ENCODE peak calls at places on chromosomes 1 and 21, in nine cellular contexts. One of them, this sample, is unnamed.

GRCh38 chr21:31011412-31011811 is 26.9 kb downstream of the KRTAP19-8 start:
- DNase-seq in mammary epithelial cell: no peak
- DNase-seq in A549: no peak
- DNase-seq in lower lobe of right lung: no peak
- DNase-seq in aorta: no peak
- DNase-seq in heart left ventricle: no peak
- DNase-seq in cardiac muscle cell: no peak
- DNase-seq in colonic mucosa: no peak
- DNase-seq in endodermal cell: no peak
- DNase-seq in this sample: no peak

GRCh38 chr1:221663321-221663720 is 78.6 kb downstream of the DUSP10 start:
- DNase-seq in mammary epithelial cell: peak
- DNase-seq in A549: no peak
- DNase-seq in lower lobe of right lung: no peak
- DNase-seq in aorta: no peak
- DNase-seq in heart left ventricle: no peak
- DNase-seq in cardiac muscle cell: peak
- DNase-seq in colonic mucosa: no peak
- DNase-seq in endodermal cell: no peak
- DNase-seq in this sample: no peak

GRCh38 chr21:25370311-25370744 is 237.0 kb downstream of the MRPL39 start:
- DNase-seq in mammary epithelial cell: peak
- DNase-seq in A549: no peak
- DNase-seq in lower lobe of right lung: no peak
- DNase-seq in aorta: no peak
- DNase-seq in heart left ventricle: no peak
- DNase-seq in cardiac muscle cell: peak
- DNase-seq in colonic mucosa: no peak
- DNase-seq in endodermal cell: peak
- DNase-seq in this sample: no peak

GRCh38 chr1:30707412-30708360 is 15.7 kb downstream of the MATN1 start:
- DNase-seq in mammary epithelial cell: peak
- DNase-seq in A549: peak
- DNase-seq in lower lobe of right lung: peak
- DNase-seq in aorta: peak
- DNase-seq in heart left ventricle: peak
- DNase-seq in cardiac muscle cell: peak
- DNase-seq in colonic mucosa: peak
- DNase-seq in endodermal cell: peak
- DNase-seq in this sample: peak

GRCh38 chr1:101239095-101240040 is 2.5 kb downstream of the S1PR1 start:
- DNase-seq in mammary epithelial cell: no peak
- DNase-seq in A549: no peak
- DNase-seq in lower lobe of right lung: no peak
- DNase-seq in aorta: no peak
- DNase-seq in heart left ventricle: peak
- DNase-seq in cardiac muscle cell: no peak
- DNase-seq in colonic mucosa: no peak
- DNase-seq in endodermal cell: no peak
- DNase-seq in this sample: no peak

GRCh38 chr1:77583483-77583882 is 99.0 kb downstream of the ZZZ3 start:
- DNase-seq in mammary epithelial cell: no peak
- DNase-seq in A549: no peak
- DNase-seq in lower lobe of right lung: no peak
- DNase-seq in aorta: no peak
- DNase-seq in heart left ventricle: no peak
- DNase-seq in cardiac muscle cell: no peak
- DNase-seq in colonic mucosa: no peak
- DNase-seq in endodermal cell: no peak
- DNase-seq in this sample: no peak

GRCh38 chr1:112359961-112360767 is 35.9 kb upstream of the CTTNBP2NL start:
- DNase-seq in mammary epithelial cell: peak
- DNase-seq in A549: no peak
- DNase-seq in lower lobe of right lung: peak
- DNase-seq in aorta: peak
- DNase-seq in heart left ventricle: no peak
- DNase-seq in cardiac muscle cell: peak
- DNase-seq in colonic mucosa: peak
- DNase-seq in endodermal cell: peak
- DNase-seq in this sample: peak

GRCh38 chr1:152048641-152048970 is 11.8 kb upstream of the S100A11 start:
- DNase-seq in mammary epithelial cell: no peak
- DNase-seq in A549: no peak
- DNase-seq in lower lobe of right lung: no peak
- DNase-seq in aorta: no peak
- DNase-seq in heart left ventricle: no peak
- DNase-seq in cardiac muscle cell: no peak
- DNase-seq in colonic mucosa: no peak
- DNase-seq in endodermal cell: no peak
- DNase-seq in this sample: no peak

GRCh38 chr21:42245348-42246185 is 26.6 kb downstream of the ABCG1 start:
- DNase-seq in mammary epithelial cell: no peak
- DNase-seq in A549: no peak
- DNase-seq in lower lobe of right lung: peak
- DNase-seq in aorta: peak
- DNase-seq in heart left ventricle: no peak
- DNase-seq in cardiac muscle cell: no peak
- DNase-seq in colonic mucosa: no peak
- DNase-seq in endodermal cell: no peak
- DNase-seq in this sample: no peak

GRCh38 chr1:85597709-85598108 is 17.1 kb downstream of the CCN1 start:
- DNase-seq in mammary epithelial cell: no peak
- DNase-seq in A549: no peak
- DNase-seq in lower lobe of right lung: no peak
- DNase-seq in aorta: no peak
- DNase-seq in heart left ventricle: no peak
- DNase-seq in cardiac muscle cell: no peak
- DNase-seq in colonic mucosa: no peak
- DNase-seq in endodermal cell: no peak
- DNase-seq in this sample: no peak

GRCh38 chr1:176628775-176629174 is 165.8 kb downstream of the PAPPA2 start:
- DNase-seq in mammary epithelial cell: no peak
- DNase-seq in A549: no peak
- DNase-seq in lower lobe of right lung: no peak
- DNase-seq in aorta: no peak
- DNase-seq in heart left ventricle: no peak
- DNase-seq in cardiac muscle cell: no peak
- DNase-seq in colonic mucosa: no peak
- DNase-seq in endodermal cell: no peak
- DNase-seq in this sample: no peak

GRCh38 chr1:211589782-211590721 is 11.1 kb upstream of the SLC30A1 start:
- DNase-seq in mammary epithelial cell: peak
- DNase-seq in A549: no peak
- DNase-seq in lower lobe of right lung: peak
- DNase-seq in aorta: peak
- DNase-seq in heart left ventricle: peak
- DNase-seq in cardiac muscle cell: peak
- DNase-seq in colonic mucosa: no peak
- DNase-seq in endodermal cell: no peak
- DNase-seq in this sample: peak

GRCh38 chr1:172335377-172335776 is 85.1 kb upstream of the C1orf105 start:
- DNase-seq in mammary epithelial cell: no peak
- DNase-seq in A549: no peak
- DNase-seq in lower lobe of right lung: no peak
- DNase-seq in aorta: no peak
- DNase-seq in heart left ventricle: no peak
- DNase-seq in cardiac muscle cell: no peak
- DNase-seq in colonic mucosa: no peak
- DNase-seq in endodermal cell: no peak
- DNase-seq in this sample: no peak

GRCh38 chr1:101309334-101310221 is 72.8 kb downstream of the S1PR1 start:
- DNase-seq in mammary epithelial cell: no peak
- DNase-seq in A549: peak
- DNase-seq in lower lobe of right lung: peak
- DNase-seq in aorta: peak
- DNase-seq in heart left ventricle: peak
- DNase-seq in cardiac muscle cell: peak
- DNase-seq in colonic mucosa: peak
- DNase-seq in endodermal cell: peak
- DNase-seq in this sample: peak

DNA sequence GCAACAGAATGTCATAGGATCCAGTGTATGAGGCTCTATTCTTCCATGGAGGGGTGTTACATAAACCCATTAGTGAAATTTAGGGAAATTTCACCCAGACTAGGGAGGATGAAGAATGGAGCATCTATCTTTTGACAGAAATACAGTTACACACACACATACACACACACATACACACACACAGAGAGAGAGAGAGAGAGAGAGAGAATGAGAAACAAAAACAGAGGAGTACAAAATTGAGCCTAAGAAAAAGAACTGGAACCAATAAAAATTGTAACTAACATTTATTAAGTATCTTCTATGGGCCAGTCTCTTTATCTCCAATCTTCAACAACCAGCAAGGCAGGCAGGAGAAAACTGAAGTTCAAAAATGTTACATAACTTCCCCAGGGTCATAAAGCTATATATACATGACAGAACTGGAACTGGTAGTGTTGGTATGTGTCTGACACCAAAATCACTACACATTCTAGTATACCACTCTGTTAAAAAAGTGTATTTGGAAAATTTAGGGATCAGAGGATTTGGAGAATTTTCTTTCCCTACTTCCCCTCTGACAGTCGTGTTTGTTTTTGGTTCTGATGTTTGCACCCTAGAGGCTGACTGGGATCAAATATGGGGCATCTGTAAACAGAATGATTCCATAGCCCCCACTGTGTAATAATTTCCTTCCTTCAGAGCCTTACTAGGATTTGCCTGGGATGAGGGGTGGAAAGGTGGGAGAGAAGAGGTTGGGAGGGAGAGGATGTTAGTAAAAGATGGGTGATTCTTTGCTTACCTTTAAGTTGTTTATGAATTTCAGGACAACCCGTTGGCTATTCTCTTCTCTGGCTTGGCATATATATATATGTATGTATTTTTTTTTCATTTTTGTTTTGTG is 1.0 kb upstream of the ZFYVE9 start:
- DNase-seq in mammary epithelial cell: peak
- DNase-seq in A549: no peak
- DNase-seq in lower lobe of right lung: no peak
- DNase-seq in aorta: no peak
- DNase-seq in heart left ventricle: no peak
- DNase-seq in cardiac muscle cell: peak
- DNase-seq in colonic mucosa: no peak
- DNase-seq in endodermal cell: no peak
- DNase-seq in this sample: no peak
- H3K27ac ChIP-seq in mammary epithelial cell: peak
- H3K27ac ChIP-seq in A549: peak
- H3K27ac ChIP-seq in lower lobe of right lung: peak
- H3K27ac ChIP-seq in aorta: peak
- H3K27ac ChIP-seq in heart left ventricle: peak
- H3K27ac ChIP-seq in cardiac muscle cell: peak
- H3K27ac ChIP-seq in colonic mucosa: peak
- H3K27ac ChIP-seq in endodermal cell: no peak
- H3K27ac ChIP-seq in this sample: peak

DNA sequence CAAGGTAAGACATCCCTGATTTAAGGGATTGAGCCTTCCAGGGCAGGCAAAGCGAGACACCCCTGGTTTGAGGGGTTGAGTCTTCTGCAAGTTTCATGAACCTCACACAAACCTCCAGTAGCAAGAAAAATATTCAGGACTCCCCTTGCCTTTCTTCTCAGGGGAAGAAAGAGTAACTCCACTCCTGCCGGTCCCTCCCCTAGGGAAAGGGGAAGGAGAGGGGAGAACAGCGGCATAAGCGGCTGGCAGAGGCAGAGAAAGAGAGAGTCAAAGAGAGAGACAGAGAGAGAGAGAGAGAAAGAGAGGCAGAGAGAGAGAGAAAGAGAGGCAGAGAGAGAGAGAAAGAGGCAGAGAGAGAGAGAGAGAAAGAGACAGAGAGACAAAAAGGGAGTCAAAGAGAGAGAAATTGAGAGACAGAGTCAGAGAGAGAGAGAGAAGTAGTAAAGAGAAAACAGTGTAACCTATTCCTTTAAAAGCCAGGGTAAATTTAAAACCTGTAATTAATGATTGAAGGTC is 29.5 kb upstream of the CBR3 start:
- DNase-seq in mammary epithelial cell: no peak
- DNase-seq in A549: no peak
- DNase-seq in lower lobe of right lung: no peak
- DNase-seq in aorta: no peak
- DNase-seq in heart left ventricle: no peak
- DNase-seq in cardiac muscle cell: no peak
- DNase-seq in colonic mucosa: no peak
- DNase-seq in endodermal cell: no peak
- DNase-seq in this sample: no peak
- H3K4me3 ChIP-seq in mammary epithelial cell: no peak
- H3K4me3 ChIP-seq in A549: no peak
- H3K4me3 ChIP-seq in lower lobe of right lung: no peak
- H3K4me3 ChIP-seq in aorta: no peak
- H3K4me3 ChIP-seq in heart left ventricle: no peak
- H3K4me3 ChIP-seq in cardiac muscle cell: no peak
- H3K4me3 ChIP-seq in colonic mucosa: no peak
- H3K4me3 ChIP-seq in endodermal cell: peak
- H3K4me3 ChIP-seq in this sample: peak

GRCh38 chr1:178973671-178974091 is 52.0 kb upstream of the FAM20B start:
- DNase-seq in mammary epithelial cell: no peak
- DNase-seq in A549: no peak
- DNase-seq in lower lobe of right lung: no peak
- DNase-seq in aorta: no peak
- DNase-seq in heart left ventricle: no peak
- DNase-seq in cardiac muscle cell: peak
- DNase-seq in colonic mucosa: no peak
- DNase-seq in endodermal cell: no peak
- DNase-seq in this sample: no peak

GRCh38 chr1:178964469-178965330 is 61.0 kb upstream of the FAM20B start:
- DNase-seq in mammary epithelial cell: no peak
- DNase-seq in A549: no peak
- DNase-seq in lower lobe of right lung: no peak
- DNase-seq in aorta: no peak
- DNase-seq in heart left ventricle: no peak
- DNase-seq in cardiac muscle cell: no peak
- DNase-seq in colonic mucosa: no peak
- DNase-seq in endodermal cell: no peak
- DNase-seq in this sample: no peak

GRCh38 chr1:178970184-178970583 is 55.5 kb upstream of the FAM20B start:
- DNase-seq in mammary epithelial cell: no peak
- DNase-seq in A549: no peak
- DNase-seq in lower lobe of right lung: no peak
- DNase-seq in aorta: no peak
- DNase-seq in heart left ventricle: no peak
- DNase-seq in cardiac muscle cell: no peak
- DNase-seq in colonic mucosa: no peak
- DNase-seq in endodermal cell: no peak
- DNase-seq in this sample: no peak

GRCh38 chr1:178966312-178966711 is 59.4 kb upstream of the FAM20B start:
- DNase-seq in mammary epithelial cell: no peak
- DNase-seq in A549: no peak
- DNase-seq in lower lobe of right lung: no peak
- DNase-seq in aorta: no peak
- DNase-seq in heart left ventricle: no peak
- DNase-seq in cardiac muscle cell: no peak
- DNase-seq in colonic mucosa: no peak
- DNase-seq in endodermal cell: no peak
- DNase-seq in this sample: no peak

GRCh38 chr1:178969226-178969987 is 56.3 kb upstream of the FAM20B start:
- DNase-seq in mammary epithelial cell: no peak
- DNase-seq in A549: no peak
- DNase-seq in lower lobe of right lung: no peak
- DNase-seq in aorta: no peak
- DNase-seq in heart left ventricle: no peak
- DNase-seq in cardiac muscle cell: no peak
- DNase-seq in colonic mucosa: no peak
- DNase-seq in endodermal cell: no peak
- DNase-seq in this sample: no peak
- H3K27ac ChIP-seq in mammary epithelial cell: no peak
- H3K27ac ChIP-seq in A549: no peak
- H3K27ac ChIP-seq in lower lobe of right lung: no peak
- H3K27ac ChIP-seq in aorta: no peak
- H3K27ac ChIP-seq in heart left ventricle: no peak
- H3K27ac ChIP-seq in cardiac muscle cell: no peak
- H3K27ac ChIP-seq in colonic mucosa: no peak
- H3K27ac ChIP-seq in endodermal cell: no peak
- H3K27ac ChIP-seq in this sample: no peak

GRCh38 chr1:197965132-197965707 is 48.0 kb downstream of the LHX9 start:
- DNase-seq in mammary epithelial cell: no peak
- DNase-seq in A549: no peak
- DNase-seq in lower lobe of right lung: no peak
- DNase-seq in aorta: no peak
- DNase-seq in heart left ventricle: no peak
- DNase-seq in cardiac muscle cell: no peak
- DNase-seq in colonic mucosa: no peak
- DNase-seq in endodermal cell: no peak
- DNase-seq in this sample: no peak
- H3K4me3 ChIP-seq in mammary epithelial cell: no peak
- H3K4me3 ChIP-seq in A549: no peak
- H3K4me3 ChIP-seq in lower lobe of right lung: no peak
- H3K4me3 ChIP-seq in aorta: no peak
- H3K4me3 ChIP-seq in heart left ventricle: no peak
- H3K4me3 ChIP-seq in cardiac muscle cell: no peak
- H3K4me3 ChIP-seq in colonic mucosa: no peak
- H3K4me3 ChIP-seq in endodermal cell: no peak
- H3K4me3 ChIP-seq in this sample: no peak